ENCODE peak calls at places on chromosomes 3 and 15, in seven cellular contexts. One of them, this sample, is unnamed.

GRCh38 chr3:149648525-149648924 is 9.3 kb downstream of the WWTR1 start:
- DNase-seq in Karpas-422: no peak
- DNase-seq in aorta: no peak
- DNase-seq in neuronal stem cell: no peak
- DNase-seq in tibial artery: no peak
- DNase-seq in fibroblast of lung: peak
- DNase-seq in hepatocyte: no peak
- DNase-seq in this sample: no peak

GRCh38 chr3:27216955-27217552 is 152.1 kb downstream of the NEK10 start:
- DNase-seq in Karpas-422: no peak
- DNase-seq in aorta: no peak
- DNase-seq in neuronal stem cell: no peak
- DNase-seq in tibial artery: no peak
- DNase-seq in fibroblast of lung: peak
- DNase-seq in hepatocyte: no peak
- DNase-seq in this sample: no peak

GRCh38 chr3:50405249-50405648 is 45.9 kb upstream of the TMEM115 start:
- DNase-seq in Karpas-422: peak
- DNase-seq in aorta: no peak
- DNase-seq in neuronal stem cell: peak
- DNase-seq in tibial artery: no peak
- DNase-seq in fibroblast of lung: no peak
- DNase-seq in hepatocyte: peak
- DNase-seq in this sample: no peak

GRCh38 chr15:93523490-93523889 is 434.5 kb upstream of the RGMA start:
- DNase-seq in Karpas-422: no peak
- DNase-seq in aorta: no peak
- DNase-seq in neuronal stem cell: no peak
- DNase-seq in tibial artery: no peak
- DNase-seq in fibroblast of lung: peak
- DNase-seq in hepatocyte: no peak
- DNase-seq in this sample: no peak

GRCh38 chr15:47813985-47814384 is 96.7 kb downstream of the SEMA6D start:
- DNase-seq in Karpas-422: no peak
- DNase-seq in aorta: no peak
- DNase-seq in neuronal stem cell: no peak
- DNase-seq in tibial artery: no peak
- DNase-seq in fibroblast of lung: no peak
- DNase-seq in hepatocyte: no peak
- DNase-seq in this sample: no peak

GRCh38 chr15:29669823-29670222 is 152.4 kb downstream of the TJP1 start:
- DNase-seq in Karpas-422: no peak
- DNase-seq in aorta: no peak
- DNase-seq in neuronal stem cell: no peak
- DNase-seq in tibial artery: no peak
- DNase-seq in fibroblast of lung: peak
- DNase-seq in hepatocyte: no peak
- DNase-seq in this sample: no peak

GRCh38 chr3:198080521-198081384 is 120.7 kb downstream of the LMLN start:
- DNase-seq in Karpas-422: peak
- DNase-seq in aorta: peak
- DNase-seq in neuronal stem cell: peak
- DNase-seq in tibial artery: peak
- DNase-seq in fibroblast of lung: peak
- DNase-seq in hepatocyte: peak
- DNase-seq in this sample: peak

GRCh38 chr15:53564647-53565046 is 194.8 kb downstream of the WDR72 start:
- DNase-seq in Karpas-422: no peak
- DNase-seq in aorta: no peak
- DNase-seq in neuronal stem cell: no peak
- DNase-seq in tibial artery: no peak
- DNase-seq in fibroblast of lung: no peak
- DNase-seq in hepatocyte: no peak
- DNase-seq in this sample: no peak

GRCh38 chr15:65935391-65935790 is 66.1 kb downstream of the RAB11A start:
- DNase-seq in Karpas-422: no peak
- DNase-seq in aorta: no peak
- DNase-seq in neuronal stem cell: no peak
- DNase-seq in tibial artery: no peak
- DNase-seq in fibroblast of lung: no peak
- DNase-seq in hepatocyte: no peak
- DNase-seq in this sample: no peak

GRCh38 chr3:10703875-10704274 is 112.2 kb upstream of the SLC6A11 start:
- DNase-seq in Karpas-422: peak
- DNase-seq in aorta: no peak
- DNase-seq in neuronal stem cell: peak
- DNase-seq in tibial artery: no peak
- DNase-seq in fibroblast of lung: peak
- DNase-seq in hepatocyte: no peak
- DNase-seq in this sample: no peak

GRCh38 chr3:179016979-179017670 is 54.5 kb downstream of the ZMAT3 start:
- DNase-seq in Karpas-422: no peak
- DNase-seq in aorta: no peak
- DNase-seq in neuronal stem cell: no peak
- DNase-seq in tibial artery: no peak
- DNase-seq in fibroblast of lung: no peak
- DNase-seq in hepatocyte: no peak
- DNase-seq in this sample: no peak

GRCh38 chr3:136023264-136023978 is 57.9 kb downstream of the PPP2R3A start:
- DNase-seq in Karpas-422: no peak
- DNase-seq in aorta: no peak
- DNase-seq in neuronal stem cell: no peak
- DNase-seq in tibial artery: no peak
- DNase-seq in fibroblast of lung: no peak
- DNase-seq in hepatocyte: no peak
- DNase-seq in this sample: no peak

GRCh38 chr3:14523792-14524191 is 16.4 kb downstream of the GRIP2 start:
- DNase-seq in Karpas-422: no peak
- DNase-seq in aorta: no peak
- DNase-seq in neuronal stem cell: no peak
- DNase-seq in tibial artery: no peak
- DNase-seq in fibroblast of lung: peak
- DNase-seq in hepatocyte: no peak
- DNase-seq in this sample: no peak

GRCh38 chr15:54082836-54083492 is 104.7 kb downstream of the UNC13C start:
- DNase-seq in Karpas-422: peak
- DNase-seq in aorta: no peak
- DNase-seq in neuronal stem cell: peak
- DNase-seq in tibial artery: no peak
- DNase-seq in fibroblast of lung: no peak
- DNase-seq in hepatocyte: no peak
- DNase-seq in this sample: no peak

GRCh38 chr3:179771797-179772196 is 119.0 kb downstream of the USP13 start:
- DNase-seq in Karpas-422: no peak
- DNase-seq in aorta: no peak
- DNase-seq in neuronal stem cell: no peak
- DNase-seq in tibial artery: no peak
- DNase-seq in fibroblast of lung: no peak
- DNase-seq in hepatocyte: no peak
- DNase-seq in this sample: no peak

GRCh38 chr15:70853855-70854668 is at the start of gene LARP6:
- DNase-seq in Karpas-422: no peak
- DNase-seq in aorta: peak
- DNase-seq in neuronal stem cell: peak
- DNase-seq in tibial artery: peak
- DNase-seq in fibroblast of lung: peak
- DNase-seq in hepatocyte: peak
- DNase-seq in this sample: no peak

GRCh38 chr3:38554127-38554827 is 58.1 kb downstream of the EXOG start:
- DNase-seq in Karpas-422: no peak
- DNase-seq in aorta: no peak
- DNase-seq in neuronal stem cell: no peak
- DNase-seq in tibial artery: no peak
- DNase-seq in fibroblast of lung: no peak
- DNase-seq in hepatocyte: no peak
- DNase-seq in this sample: no peak

GRCh38 chr3:85360742-85361387 is 402.1 kb downstream of the CADM2 start:
- DNase-seq in Karpas-422: peak
- DNase-seq in aorta: no peak
- DNase-seq in neuronal stem cell: peak
- DNase-seq in tibial artery: no peak
- DNase-seq in fibroblast of lung: peak
- DNase-seq in hepatocyte: peak
- DNase-seq in this sample: peak

DNA sequence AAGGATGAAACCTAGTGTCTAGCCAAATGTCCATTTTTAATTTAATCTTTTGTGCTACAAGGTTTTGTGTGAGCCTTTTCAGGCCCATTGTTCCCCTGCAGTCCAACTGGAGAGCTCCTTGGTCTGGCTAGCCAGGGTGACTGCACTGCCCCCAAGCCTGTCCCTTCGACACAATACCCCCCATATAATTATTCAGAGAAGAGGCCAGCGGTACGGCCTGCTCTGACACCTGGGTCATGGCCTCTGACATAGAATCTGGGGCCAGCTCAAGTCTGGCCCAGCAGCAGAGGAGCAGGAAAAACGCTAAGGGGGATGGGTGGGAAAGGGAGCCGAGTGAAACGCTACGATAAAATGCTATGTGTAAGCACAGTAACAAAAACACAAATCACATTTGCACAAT is 64.2 kb upstream of the PYGO1 start:
- DNase-seq in Karpas-422: no peak
- DNase-seq in aorta: no peak
- DNase-seq in neuronal stem cell: peak
- DNase-seq in tibial artery: no peak
- DNase-seq in fibroblast of lung: no peak
- DNase-seq in hepatocyte: no peak
- DNase-seq in this sample: no peak
- H3K27ac ChIP-seq in Karpas-422: no peak
- H3K27ac ChIP-seq in aorta: no peak
- H3K27ac ChIP-seq in neuronal stem cell: peak
- H3K27ac ChIP-seq in tibial artery: no peak
- H3K27ac ChIP-seq in fibroblast of lung: no peak
- H3K27ac ChIP-seq in hepatocyte: no peak
- H3K27ac ChIP-seq in this sample: no peak

DNA sequence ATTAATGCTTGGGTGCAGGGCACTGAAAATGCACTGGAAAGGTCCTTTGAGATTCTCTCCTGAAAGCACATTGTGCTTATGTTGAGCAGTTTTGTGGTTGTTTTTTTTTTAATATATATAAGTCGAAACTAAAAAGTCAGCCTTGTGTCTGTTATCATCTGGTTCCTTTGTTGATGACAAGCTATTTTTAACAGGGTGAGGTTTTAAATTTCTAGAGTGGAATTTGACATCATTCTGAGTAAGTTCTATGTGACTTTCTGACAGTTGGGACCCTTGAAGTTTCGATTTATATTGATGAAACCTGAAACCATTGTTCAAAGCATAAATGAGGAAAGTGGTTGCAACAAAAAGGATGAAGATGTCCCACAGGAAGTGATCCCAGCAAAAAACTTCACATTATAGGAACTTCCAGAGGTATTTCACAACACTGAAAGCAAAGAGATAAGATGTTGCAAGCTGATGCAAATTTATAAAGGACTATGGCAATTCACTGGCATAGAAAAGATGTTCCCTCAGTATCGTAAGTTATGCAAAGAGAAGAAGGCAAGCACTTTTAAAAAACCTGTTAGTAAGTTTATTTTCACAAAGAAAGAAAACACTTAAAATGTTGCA is 93.9 kb downstream of the CYP19A1 start:
- DNase-seq in Karpas-422: no peak
- DNase-seq in aorta: no peak
- DNase-seq in neuronal stem cell: no peak
- DNase-seq in tibial artery: no peak
- DNase-seq in fibroblast of lung: no peak
- DNase-seq in hepatocyte: no peak
- DNase-seq in this sample: no peak
- H3K27ac ChIP-seq in Karpas-422: no peak
- H3K27ac ChIP-seq in aorta: no peak
- H3K27ac ChIP-seq in neuronal stem cell: no peak
- H3K27ac ChIP-seq in tibial artery: no peak
- H3K27ac ChIP-seq in fibroblast of lung: no peak
- H3K27ac ChIP-seq in hepatocyte: peak
- H3K27ac ChIP-seq in this sample: no peak

DNA sequence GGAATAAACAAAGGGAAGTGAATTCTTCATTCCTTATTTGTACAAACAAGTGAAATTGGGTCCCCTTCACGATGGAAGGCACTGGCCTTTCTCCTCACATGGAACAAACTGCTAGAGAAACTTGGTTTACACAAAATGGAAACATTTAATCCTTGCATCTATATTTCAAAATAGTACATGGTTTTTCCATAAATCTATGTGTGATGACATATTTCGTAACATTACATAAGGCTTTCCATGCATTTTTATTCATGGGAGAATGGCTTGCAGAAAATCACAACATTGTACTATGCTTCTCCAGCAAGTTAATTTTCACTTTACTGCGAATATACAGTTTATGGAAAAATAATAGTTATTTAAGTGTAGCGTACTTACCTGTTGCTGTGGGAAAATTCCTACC is 81.0 kb upstream of the CDIN1 start:
- DNase-seq in Karpas-422: no peak
- DNase-seq in aorta: no peak
- DNase-seq in neuronal stem cell: no peak
- DNase-seq in tibial artery: no peak
- DNase-seq in fibroblast of lung: no peak
- DNase-seq in hepatocyte: no peak
- DNase-seq in this sample: no peak
- H3K27ac ChIP-seq in Karpas-422: no peak
- H3K27ac ChIP-seq in aorta: no peak
- H3K27ac ChIP-seq in neuronal stem cell: no peak
- H3K27ac ChIP-seq in tibial artery: no peak
- H3K27ac ChIP-seq in fibroblast of lung: no peak
- H3K27ac ChIP-seq in hepatocyte: peak
- H3K27ac ChIP-seq in this sample: no peak

GRCh38 chr3:52892290-52892624 is 5.1 kb downstream of the STIMATE start:
- DNase-seq in Karpas-422: no peak
- DNase-seq in aorta: no peak
- DNase-seq in neuronal stem cell: no peak
- DNase-seq in tibial artery: no peak
- DNase-seq in fibroblast of lung: no peak
- DNase-seq in hepatocyte: no peak
- DNase-seq in this sample: peak

GRCh38 chr3:52892625-52893311 is 4.6 kb downstream of the STIMATE start:
- DNase-seq in Karpas-422: peak
- DNase-seq in aorta: no peak
- DNase-seq in neuronal stem cell: no peak
- DNase-seq in tibial artery: no peak
- DNase-seq in fibroblast of lung: no peak
- DNase-seq in hepatocyte: no peak
- DNase-seq in this sample: no peak

GRCh38 chr3:52894756-52895155 is 2.6 kb downstream of the STIMATE start:
- DNase-seq in Karpas-422: no peak
- DNase-seq in aorta: no peak
- DNase-seq in neuronal stem cell: no peak
- DNase-seq in tibial artery: no peak
- DNase-seq in fibroblast of lung: no peak
- DNase-seq in hepatocyte: no peak
- DNase-seq in this sample: no peak

GRCh38 chr3:52895416-52895815 is 1.9 kb downstream of the STIMATE start:
- DNase-seq in Karpas-422: no peak
- DNase-seq in aorta: no peak
- DNase-seq in neuronal stem cell: no peak
- DNase-seq in tibial artery: no peak
- DNase-seq in fibroblast of lung: no peak
- DNase-seq in hepatocyte: no peak
- DNase-seq in this sample: no peak

DNA sequence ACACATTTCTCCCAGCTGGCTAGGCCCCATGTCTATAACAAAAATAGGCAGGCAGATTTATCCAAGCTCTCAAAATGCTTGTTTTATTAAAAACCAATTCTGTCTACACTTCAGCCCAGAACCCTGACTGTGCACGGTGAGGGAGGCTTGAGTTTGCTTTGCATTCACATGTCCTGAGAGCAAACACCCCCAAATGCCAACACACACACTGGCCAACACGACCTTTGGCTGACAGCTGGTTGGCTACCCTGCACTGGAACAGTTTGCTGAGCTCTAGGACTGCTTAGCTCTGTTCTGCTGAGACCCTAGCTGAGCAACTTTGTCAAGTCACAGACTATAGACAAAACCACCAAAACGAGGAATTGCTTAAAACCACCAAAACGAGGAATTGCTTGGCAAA is 3.6 kb downstream of the STIMATE start:
- DNase-seq in Karpas-422: no peak
- DNase-seq in aorta: peak
- DNase-seq in neuronal stem cell: no peak
- DNase-seq in tibial artery: no peak
- DNase-seq in fibroblast of lung: no peak
- DNase-seq in hepatocyte: no peak
- DNase-seq in this sample: peak
- H3K27ac ChIP-seq in Karpas-422: peak
- H3K27ac ChIP-seq in aorta: peak
- H3K27ac ChIP-seq in neuronal stem cell: no peak
- H3K27ac ChIP-seq in tibial artery: peak
- H3K27ac ChIP-seq in fibroblast of lung: peak
- H3K27ac ChIP-seq in hepatocyte: peak
- H3K27ac ChIP-seq in this sample: peak